ENCODE peak calls at places on chromosomes 12 and 14, in seven cellular contexts. K, W, O, N, I, Y and G are unnamed samples.

GRCh38 chr14:69090187-69090789 is 62.6 kb downstream of the DCAF5 start:
- DNase-seq in O (no peak), Y (peak; percentile 28), N (no peak), I (peak; percentile 18), W (peak; percentile 68), K (no peak), G (no peak)

GRCh38 chr12:111937429-111937828 is 75.5 kb downstream of the TMEM116 start:
- DNase-seq in K (no peak), O (no peak), I (no peak), N (peak; percentile 54), W (peak; percentile 3), Y (no peak), G (no peak)

GRCh38 chr12:54431911-54432814 is 13.1 kb upstream of the ITGA5 start:
- DNase-seq in W (no peak), K (no peak), Y (peak; percentile 55), N (peak; percentile 83), I (peak; percentile 88), O (peak; percentile 83), G (no peak)

GRCh38 chr12:105033851-105034250 is 47.7 kb downstream of the NOPCHAP1 start:
- DNase-seq in N (no peak), O (no peak), K (no peak), W (no peak), Y (no peak), I (no peak), G (no peak)

GRCh38 chr12:34292736-34293625 is 270.7 kb downstream of the ALG10 start:
- DNase-seq in W (no peak), O (no peak), I (no peak), K (no peak), N (no peak), Y (no peak), G (no peak)

GRCh38 chr14:72604133-72604532 is 289.8 kb downstream of the DPF3 start:
- DNase-seq in K (no peak), I (no peak), N (no peak), O (no peak), Y (no peak), W (no peak), G (no peak)

GRCh38 chr14:94110552-94111181 is at the start of gene IFI27:
- DNase-seq in W (peak; percentile 53), O (no peak), I (peak; percentile 88), K (no peak), N (peak; percentile 43), Y (peak; percentile 82), G (no peak)

GRCh38 chr12:58313091-58313855 is 371.9 kb downstream of the ATP23 start:
- DNase-seq in O (no peak), K (no peak), I (no peak), W (peak; percentile 84), Y (no peak), N (peak; percentile 93), G (no peak)

GRCh38 chr12:13198240-13198639 is 1.7 kb downstream of the EMP1 start:
- DNase-seq in N (no peak), K (no peak), I (no peak), W (no peak), Y (no peak), O (no peak), G (no peak)

GRCh38 chr12:101908395-101908794 is 31.0 kb downstream of the DRAM1 start:
- DNase-seq in O (no peak), Y (no peak), N (no peak), K (no peak), W (no peak), I (no peak), G (no peak)

GRCh38 chr12:93025145-93026103 is 96.3 kb upstream of the EEA1 start:
- DNase-seq in W (peak; percentile 92), K (no peak), N (peak; percentile 48), O (no peak), Y (no peak), I (peak; percentile 28), G (no peak)

GRCh38 chr12:126076515-126076914 is 1011.3 kb downstream of the AACS start:
- DNase-seq in W (no peak), I (no peak), O (no peak), N (no peak), Y (no peak), K (no peak), G (no peak)

DNA sequence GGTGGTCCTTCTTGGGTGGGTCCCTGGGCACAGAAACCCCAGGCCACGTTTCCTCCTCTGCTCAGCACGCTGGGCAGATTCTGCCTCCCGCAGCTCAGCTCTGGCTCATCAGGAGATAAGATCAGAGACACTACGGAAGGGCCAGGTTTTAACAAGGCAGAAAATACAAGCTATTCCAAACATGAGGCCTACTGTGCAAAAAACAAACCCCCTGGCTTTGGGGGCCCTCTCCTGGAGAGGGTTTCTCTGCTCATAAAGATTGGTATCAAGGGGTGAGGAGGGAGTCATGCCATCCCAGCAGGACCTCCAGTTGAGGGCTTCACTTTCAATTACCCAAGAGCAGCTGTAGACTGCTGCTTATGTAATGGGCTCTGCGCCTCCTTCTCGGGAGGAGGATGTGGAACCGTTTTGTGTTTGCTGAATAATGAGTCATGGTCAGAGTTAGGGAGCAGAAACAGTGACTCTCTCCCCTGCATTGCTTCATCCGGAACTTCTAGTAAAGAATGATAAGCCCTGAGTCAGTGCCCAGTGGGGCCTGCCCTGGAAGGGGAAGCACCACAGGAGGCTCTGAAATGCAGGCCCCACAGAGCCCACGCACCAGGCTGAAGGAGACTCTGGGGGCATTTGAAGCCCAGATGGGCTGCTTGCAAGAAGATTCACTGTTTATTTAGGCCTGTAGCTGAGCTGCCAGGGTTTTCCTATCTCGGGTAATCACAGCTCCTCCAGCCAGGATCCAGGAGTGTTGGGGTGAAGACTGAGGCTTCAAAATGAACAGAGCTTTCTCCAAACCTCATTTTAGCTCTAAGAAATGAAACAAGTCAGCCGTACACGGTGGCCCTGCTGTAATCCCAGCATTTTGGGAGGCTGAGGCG is 79.3 kb downstream of the SSPN start:
- DNase-seq in K (no peak), N (peak; percentile 99), O (peak; percentile 81), W (peak; percentile 100), Y (peak; percentile 83), I (peak; percentile 87), G (no peak)
- TF ChIP-seq CTCF in K (no peak), N (peak; percentile 17), O (no peak), W (peak; percentile 64), Y (no peak), I (no peak), G (no peak)

DNA sequence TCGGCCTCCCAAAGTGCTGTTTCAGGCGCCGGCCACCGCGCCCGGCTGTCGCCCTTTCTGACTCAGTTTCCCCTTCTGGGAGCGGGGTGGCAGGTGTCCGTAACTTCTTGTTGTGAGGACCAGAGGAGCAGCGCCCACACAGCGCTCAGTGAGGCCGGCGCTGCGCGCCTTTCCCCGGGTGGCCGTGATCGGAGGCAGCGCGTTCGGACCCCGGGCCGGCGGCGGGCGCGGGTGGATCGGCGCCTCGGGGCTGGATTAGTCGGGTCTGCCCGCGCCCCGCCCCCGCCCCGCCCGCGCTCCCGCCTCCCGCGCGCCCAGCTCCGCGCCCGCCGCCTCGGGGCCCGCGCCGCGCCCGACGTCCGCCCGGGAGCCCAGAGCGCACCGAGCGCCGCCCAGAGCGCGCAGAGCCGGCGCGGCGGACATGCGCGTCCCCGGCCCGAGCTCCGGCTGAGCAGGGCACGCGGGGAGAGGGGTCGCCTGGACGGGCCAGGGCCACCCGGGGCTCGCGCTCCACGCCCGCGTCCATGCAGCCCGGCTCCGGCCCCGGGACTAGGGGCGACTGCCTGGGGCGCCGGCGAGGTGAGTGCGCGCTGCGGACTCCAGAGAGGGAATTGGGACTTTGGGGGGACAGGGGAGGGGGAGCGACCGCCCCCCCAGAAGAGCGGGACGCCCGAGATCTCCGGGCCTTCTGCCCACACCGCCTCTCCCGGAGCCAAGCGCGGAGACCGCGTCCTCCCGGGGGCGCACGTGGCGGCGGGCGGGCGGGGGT is 50.5 kb downstream of the LRCOL1 start:
- DNase-seq in I (no peak), Y (peak; percentile 45), N (peak; percentile 14), W (peak; percentile 36), O (no peak), K (peak; percentile 56), G (peak; percentile 57)
- TF ChIP-seq CTCF in I (no peak), Y (no peak), N (no peak), W (no peak), O (no peak), K (peak; percentile 21), G (no peak)

GRCh38 chr14:59123975-59124374 is 64.5 kb upstream of the DAAM1 start:
- DNase-seq in O (no peak), Y (no peak), N (no peak), I (no peak), W (peak; percentile 61), K (no peak), G (no peak)
- TF ChIP-seq CTCF in O (no peak), Y (no peak), N (peak; percentile 28), I (peak; percentile 28), W (peak; percentile 55), K (peak; percentile 36), G (peak; percentile 58)

GRCh38 chr12:6667559-6668210 is 4.8 kb upstream of the ING4 start:
- DNase-seq in K (no peak), W (no peak), I (no peak), N (no peak), O (no peak), Y (no peak), G (no peak)
- TF ChIP-seq CTCF in K (peak; percentile 44), W (peak; percentile 43), I (no peak), N (peak; percentile 4), O (no peak), Y (peak; percentile 14), G (no peak)

GRCh38 chr12:76878045-76878898 is 547 bp downstream of the CSRP2 start:
- DNase-seq in Y (peak; percentile 27), K (peak; percentile 48), O (no peak), N (no peak), I (no peak), W (peak; percentile 20), G (peak; percentile 34)
- TF ChIP-seq CTCF in Y (no peak), K (peak; percentile 61), O (peak; percentile 24), N (no peak), I (no peak), W (peak; percentile 20), G (peak; percentile 55)

DNA sequence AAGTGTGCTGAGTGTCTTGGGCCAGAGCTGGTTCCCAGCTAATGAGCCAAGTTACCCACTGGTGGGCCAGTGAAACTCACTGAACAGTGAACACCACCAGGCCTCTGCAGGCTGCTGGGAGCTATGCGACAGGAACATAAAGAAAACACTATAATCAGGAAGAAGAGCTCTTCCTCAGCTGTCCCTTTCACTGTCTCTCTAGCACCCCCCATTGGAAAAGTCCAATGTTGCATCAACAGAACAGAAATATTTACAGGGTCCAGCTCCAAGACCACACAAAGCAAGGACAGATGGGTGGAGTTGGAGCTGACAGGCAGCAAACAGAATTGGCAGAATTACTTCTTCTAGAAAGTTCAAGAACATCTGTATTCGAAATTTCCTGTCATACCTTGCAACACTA is 903.6 kb upstream of the TMEM132C start:
- DNase-seq in N (no peak), Y (no peak), O (no peak), I (no peak), W (peak; percentile 25), K (no peak), G (peak; percentile 8)
- TF ChIP-seq CTCF in N (peak; percentile 35), Y (no peak), O (no peak), I (no peak), W (peak; percentile 42), K (peak; percentile 30), G (peak; percentile 47)

GRCh38 chr14:35814371-35815005 is 5.4 kb upstream of the RALGAPA1 start:
- DNase-seq in Y (peak; percentile 86), K (peak; percentile 48), O (peak; percentile 11), I (peak; percentile 45), N (peak; percentile 8), W (peak; percentile 65), G (peak; percentile 83)
- TF ChIP-seq CTCF in Y (peak; percentile 70), K (peak; percentile 80), O (peak; percentile 54), I (peak; percentile 71), N (peak; percentile 74), W (peak; percentile 87), G (peak; percentile 74)